ENCODE peak calls at places on chromosomes 2 and 18, in ten cellular contexts. B, Z, K, U, M, Q, G, T, X and N are unnamed samples.
A peak's percentile ranks its signal among the peaks of the same experiment; 100 is the strongest.

GRCh38 chr2:196725882-196726281 is 73.6 kb downstream of the GTF3C3 start:
- DNase-seq in M (no peak), B (no peak), T (no peak), Z (no peak), X (no peak), Q (no peak), K (no peak), G (no peak), U (no peak), N (no peak)

GRCh38 chr2:11629215-11629614 is 40.8 kb downstream of the NTSR2 start:
- DNase-seq in K (no peak), X (no peak), M (no peak), B (no peak), U (no peak), Z (no peak), Q (no peak), T (no peak), G (no peak), N (no peak)

GRCh38 chr18:30999186-30999585 is 43.4 kb downstream of the DSC3 start:
- DNase-seq in X (no peak), B (no peak), T (no peak), Q (no peak), G (no peak), U (no peak), Z (no peak), M (no peak), K (no peak), N (no peak)

GRCh38 chr2:151851761-151852160 is 23.5 kb upstream of the ARL5A start:
- DNase-seq in Z (no peak), T (no peak), G (no peak), B (no peak), X (no peak), M (no peak), U (no peak), K (no peak), Q (no peak), N (no peak)

GRCh38 chr2:218405365-218406208 is 5.9 kb downstream of the CTDSP1 start:
- DNase-seq in G (peak; percentile 67), Q (no peak), B (no peak), T (no peak), K (peak; percentile 61), U (peak; percentile 68), X (no peak), Z (no peak), M (peak; percentile 27), N (peak; percentile 80)

GRCh38 chr2:7430869-7431641 is 513.8 kb downstream of the RNF144A start:
- DNase-seq in K (peak; percentile 87), G (peak; percentile 91), Q (no peak), M (no peak), X (no peak), Z (no peak), B (peak; percentile 41), U (peak; percentile 21), T (peak; percentile 44), N (no peak)

GRCh38 chr18:10490401-10491289 is 35.2 kb upstream of the NAPG start:
- DNase-seq in T (peak; percentile 49), U (no peak), Z (no peak), M (peak; percentile 15), K (no peak), B (peak; percentile 53), G (peak; percentile 59), Q (no peak), X (no peak), N (no peak)

GRCh38 chr2:33354981-33355380 is 121.5 kb upstream of the RASGRP3 start:
- DNase-seq in T (no peak), K (no peak), M (no peak), Z (no peak), X (no peak), G (no peak), Q (peak; percentile 96), U (no peak), B (no peak), N (no peak)

GRCh38 chr2:71697106-71698010 is 244.0 kb downstream of the DYSF start:
- DNase-seq in B (no peak), Z (no peak), Q (no peak), K (no peak), M (no peak), U (no peak), T (peak; percentile 1), X (no peak), G (no peak), N (peak; percentile 39)

GRCh38 chr18:69981948-69982347 is 34.3 kb upstream of the CD226 start:
- DNase-seq in G (no peak), K (no peak), B (no peak), M (no peak), Z (no peak), U (no peak), X (no peak), Q (no peak), T (no peak), N (no peak)

GRCh38 chr2:147538088-147538487 is 306.7 kb upstream of the ACVR2A start:
- DNase-seq in Z (no peak), Q (no peak), T (no peak), B (no peak), K (no peak), G (no peak), X (no peak), M (no peak), U (no peak), N (no peak)

GRCh38 chr2:138515084-138515483 is 13.5 kb downstream of the SPOPL start:
- DNase-seq in Z (no peak), X (no peak), U (no peak), T (no peak), M (no peak), B (no peak), Q (no peak), G (no peak), K (no peak), N (no peak)

GRCh38 chr2:65175894-65176527 is 46.1 kb upstream of the RAB1A start:
- DNase-seq in B (no peak), G (no peak), K (no peak), Z (no peak), T (no peak), M (no peak), U (no peak), X (no peak), Q (no peak), N (no peak)

GRCh38 chr18:22552899-22553460 is 135.3 kb upstream of the CTAGE1 start:
- DNase-seq in M (no peak), Z (no peak), T (no peak), G (no peak), K (no peak), B (no peak), Q (no peak), U (no peak), X (no peak), N (no peak)

GRCh38 chr2:4258563-4258962 is 555.2 kb downstream of the DCDC2C start:
- DNase-seq in Z (no peak), K (no peak), U (no peak), X (no peak), Q (peak; percentile 55), M (no peak), T (no peak), G (no peak), B (no peak), N (no peak)

GRCh38 chr18:32760391-32760790 is 12.4 kb downstream of the KLHL14 start:
- DNase-seq in G (peak; percentile 79), T (peak; percentile 39), M (no peak), B (no peak), U (no peak), X (no peak), Q (no peak), K (no peak), Z (no peak), N (no peak)

GRCh38 chr2:37688771-37689468 is 17.5 kb upstream of the CDC42EP3 start:
- DNase-seq in B (no peak), T (no peak), G (peak; percentile 50), X (no peak), U (no peak), Z (no peak), Q (peak; percentile 85), M (no peak), K (no peak), N (no peak)

DNA sequence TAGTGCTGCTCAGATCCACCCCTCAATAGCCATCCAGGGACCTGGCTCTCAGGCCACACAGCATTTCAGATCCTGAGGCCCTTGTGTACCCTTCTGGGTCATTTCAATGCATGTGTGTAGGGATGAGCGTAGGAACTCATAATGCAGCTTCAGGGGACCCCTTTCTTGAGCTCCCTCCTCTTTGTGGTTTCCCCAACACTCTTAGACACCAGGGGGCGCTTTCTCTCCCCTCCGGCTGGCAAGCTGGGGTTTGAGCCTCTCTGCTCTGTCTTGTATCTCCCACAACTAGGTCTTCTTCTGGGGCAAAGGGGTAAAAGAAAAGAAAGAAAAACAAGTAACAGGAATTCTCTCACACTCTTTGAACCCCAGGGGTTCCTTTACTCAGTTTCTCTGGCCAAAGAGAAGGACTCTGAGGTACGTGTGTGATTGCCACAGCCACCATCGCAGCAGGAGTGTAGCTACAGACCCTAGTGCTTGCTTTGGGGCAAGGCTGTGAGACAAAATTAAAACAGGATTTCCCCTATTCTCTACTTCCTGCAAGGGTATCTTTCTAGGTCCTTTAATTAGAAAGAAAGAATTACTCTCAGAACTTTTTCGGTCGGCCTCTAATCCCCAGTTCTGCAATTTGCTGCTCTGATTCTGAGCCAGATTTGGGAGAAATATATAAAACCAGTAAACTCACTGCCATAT is 38.0 kb downstream of the CABYR start:
- DNase-seq in X (peak; percentile 27), M (peak; percentile 3), G (peak; percentile 94), T (peak; percentile 71), U (peak; percentile 41), K (peak; percentile 59), B (peak; percentile 70), Z (no peak), Q (peak; percentile 44), N (peak; percentile 83)
- H3K4me3 ChIP-seq in X (no peak overlapping the region), M (no peak overlapping the region), G (no peak overlapping the region), T (no peak overlapping the region), U (no peak overlapping the region), K (no peak overlapping the region), B (no peak overlapping the region), Z (no peak overlapping the region), Q (no peak overlapping the region), N (no peak overlapping the region)

GRCh38 chr2:172103471-172104292 is 982 bp upstream of the DLX2 start:
- DNase-seq in Q (peak; percentile 76), B (peak; percentile 81), K (peak; percentile 84), X (peak; percentile 59), G (peak; percentile 88), Z (no peak), M (peak; percentile 64), U (no peak), T (peak; percentile 83), N (peak; percentile 77)
- H3K4me3 ChIP-seq in Q (peak overlapping the region; percentile 64), B (no peak overlapping the region), K (no peak overlapping the region), X (no peak overlapping the region), G (peak overlapping the region; percentile 62), Z (peak overlapping the region; percentile 72), M (peak overlapping the region; percentile 58), U (no peak overlapping the region), T (peak overlapping the region; percentile 47), N (no peak overlapping the region)

GRCh38 chr2:239274391-239275001 is 126.3 kb downstream of the HDAC4 start:
- DNase-seq in B (no peak), Z (no peak), Q (peak; percentile 81), T (peak; percentile 36), X (peak; percentile 57), M (no peak), G (no peak), U (peak; percentile 43), K (no peak), N (peak; percentile 80)
- H3K4me3 ChIP-seq in B (no peak overlapping the region), Z (peak overlapping the region; percentile 61), Q (peak overlapping the region; percentile 9), T (peak overlapping the region; percentile 8), X (no peak overlapping the region), M (peak overlapping the region; percentile 54), G (no peak overlapping the region), U (no peak overlapping the region), K (peak overlapping the region; percentile 30), N (no peak overlapping the region)

DNA sequence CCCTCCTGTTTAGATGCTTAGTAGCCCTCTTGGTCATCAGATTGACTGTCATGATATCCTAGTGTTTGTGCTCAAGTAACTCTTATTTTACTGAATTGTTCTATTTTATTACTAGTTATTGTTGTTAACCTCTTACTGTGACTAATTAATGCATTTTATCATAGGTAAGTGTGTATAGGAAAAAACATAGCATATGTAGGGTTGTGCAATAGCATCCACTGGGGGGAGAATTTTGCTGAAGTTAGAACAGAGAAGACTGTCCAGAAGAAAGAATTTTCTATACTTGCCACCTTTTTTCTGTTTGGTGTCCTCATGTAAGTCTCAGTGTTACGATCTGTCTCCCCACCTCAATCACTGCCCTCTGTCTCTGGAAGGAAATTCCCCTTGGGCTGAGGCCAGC is 177.4 kb downstream of the RPIA start:
- DNase-seq in M (no peak), K (no peak), G (no peak), U (no peak), T (no peak), B (no peak), Z (no peak), Q (no peak), X (no peak), N (no peak)
- H3K4me3 ChIP-seq in M (no peak overlapping the region), K (no peak overlapping the region), G (no peak overlapping the region), U (no peak overlapping the region), T (no peak overlapping the region), B (no peak overlapping the region), Z (no peak overlapping the region), Q (no peak overlapping the region), X (no peak overlapping the region), N (no peak overlapping the region)